ENCODE peak calls at places on chromosomes 16 and 17, in ten cellular contexts. S, F, G, Q, P, T, Y, U, R and W are unnamed samples.

GRCh38 chr17:37833237-37833859 is 88.5 kb upstream of the HNF1B start:
- DNase-seq in F (no peak), Q (no peak), P (no peak), G (no peak), S (no peak), T (no peak), R (no peak), U (no peak), Y (no peak), W (no peak)

GRCh38 chr17:35476283-35476820 is 27.8 kb upstream of the SLFN13 start:
- DNase-seq in G (no peak), S (no peak), T (no peak), R (no peak), U (no peak), Y (no peak), F (no peak), P (no peak), Q (no peak), W (no peak)

GRCh38 chr16:85473909-85474640 is 139.0 kb upstream of the GSE1 start:
- DNase-seq in R (peak), Q (peak), Y (no peak), P (no peak), U (no peak), F (no peak), S (no peak), T (no peak), G (no peak), W (no peak)

GRCh38 chr16:72873853-72874252 is 174.1 kb downstream of the ZFHX3 start:
- DNase-seq in F (no peak), Y (no peak), Q (no peak), P (no peak), R (no peak), T (no peak), S (no peak), G (no peak), U (no peak), W (no peak)

GRCh38 chr16:84820305-84820684 is 510 bp downstream of the CRISPLD2 start:
- DNase-seq in T (no peak), Y (no peak), F (no peak), R (peak), S (no peak), U (no peak), Q (no peak), P (no peak), G (no peak), W (no peak)

GRCh38 chr17:37110012-37110701 is 161.4 kb downstream of the AATF start:
- DNase-seq in R (no peak), U (no peak), G (no peak), S (no peak), F (no peak), T (no peak), Y (no peak), P (no peak), Q (no peak), W (no peak)

GRCh38 chr16:56877783-56878182 is 12.8 kb downstream of the SLC12A3 start:
- DNase-seq in G (no peak), T (no peak), R (no peak), P (no peak), S (no peak), Q (no peak), Y (no peak), F (no peak), U (no peak), W (no peak)

GRCh38 chr17:28765038-28765437 is 21.2 kb downstream of the TRAF4 start:
- DNase-seq in F (no peak), T (no peak), Q (no peak), Y (no peak), R (no peak), S (no peak), G (no peak), P (no peak), U (no peak), W (no peak)

GRCh38 chr17:3916825-3917224 is 560 bp upstream of the P2RX1 start:
- DNase-seq in T (no peak), F (no peak), U (no peak), S (no peak), Y (no peak), G (no peak), R (no peak), P (no peak), Q (no peak), W (peak)

GRCh38 chr16:81280393-81280792 is 34.4 kb upstream of the GAN start:
- DNase-seq in U (no peak), Y (no peak), Q (no peak), P (no peak), T (no peak), F (no peak), S (no peak), G (no peak), R (no peak), W (no peak)

GRCh38 chr16:4626396-4626795 is 1.8 kb downstream of the MGRN1 start:
- DNase-seq in R (no peak), Y (no peak), F (no peak), G (no peak), Q (no peak), T (no peak), S (no peak), U (no peak), P (no peak), W (no peak)

GRCh38 chr17:78438694-78439325 is 60.4 kb downstream of the PGS1 start:
- DNase-seq in Y (no peak), P (no peak), U (no peak), Q (no peak), S (no peak), R (peak), G (no peak), F (no peak), T (no peak), W (no peak)